ENCODE peak calls at places on chromosomes 1 and 21, in eight cellular contexts. F is upper lobe of right lung, W is prostate gland, T is fibroblast of lung, Q is adrenal gland, K is cardiac muscle cell, G is adipocyte, O is H1. N is an unnamed sample.

GRCh38 chr1:20411196-20411980 is 74.6 kb downstream of the CAMK2N1 start:
- DNase-seq in K (no peak), W (no peak), Q (peak; percentile 81), T (peak; percentile 94), G (peak; percentile 69), O (peak; percentile 29), F (no peak), N (peak; percentile 57)

GRCh38 chr1:62800825-62801306 is 16.9 kb downstream of the ATG4C start:
- DNase-seq in W (no peak), Q (no peak), G (no peak), T (peak; percentile 12), O (no peak), F (no peak), K (no peak), N (no peak)

GRCh38 chr21:45448810-45449657 is 44.1 kb downstream of the COL18A1 start:
- DNase-seq in W (no peak), O (no peak), F (no peak), K (no peak), Q (no peak), T (no peak), G (no peak), N (no peak)

GRCh38 chr1:179017383-179018326 is 8.0 kb upstream of the FAM20B start:
- DNase-seq in W (no peak), F (no peak), Q (peak; percentile 72), G (peak; percentile 31), T (peak; percentile 18), O (no peak), K (no peak), N (no peak)

GRCh38 chr1:185917646-185918045 is 183.5 kb downstream of the HMCN1 start:
- DNase-seq in T (peak; percentile 53), O (no peak), G (peak; percentile 62), K (peak; percentile 77), W (no peak), Q (peak; percentile 22), F (no peak), N (peak; percentile 18)

GRCh38 chr1:47207811-47208373 is 18.1 kb upstream of the PDZK1IP1 start:
- DNase-seq in G (no peak), T (peak; percentile 23), F (no peak), K (no peak), W (no peak), O (no peak), Q (no peak), N (no peak)

GRCh38 chr1:31755850-31756492 is 8.2 kb downstream of the ADGRB2 start:
- DNase-seq in K (no peak), T (no peak), Q (no peak), O (no peak), W (no peak), G (no peak), F (no peak), N (no peak)

GRCh38 chr1:44300882-44301281 is 54.2 kb downstream of the ERI3 start:
- DNase-seq in O (no peak), K (no peak), W (no peak), G (no peak), Q (no peak), T (no peak), F (no peak), N (no peak)

GRCh38 chr1:40847023-40847740 is 15.0 kb downstream of the CITED4 start:
- DNase-seq in T (peak; percentile 27), F (no peak), K (no peak), O (no peak), G (no peak), W (no peak), Q (no peak), N (no peak)

GRCh38 chr1:168582690-168583325 is 6.4 kb downstream of the XCL1 start:
- DNase-seq in F (no peak), Q (no peak), T (peak; percentile 64), K (no peak), W (no peak), O (no peak), G (peak; percentile 83), N (no peak)

GRCh38 chr21:36186506-36187399 is 30.1 kb downstream of the DOP1B start:
- DNase-seq in G (no peak), W (no peak), O (no peak), Q (no peak), K (no peak), F (no peak), T (no peak), N (no peak)

GRCh38 chr1:236018885-236019453 is 45.9 kb downstream of the NID1 start:
- DNase-seq in F (no peak), O (no peak), G (peak; percentile 85), Q (peak; percentile 55), W (no peak), T (no peak), K (no peak), N (no peak)

GRCh38 chr1:183670169-183670568 is 17.1 kb upstream of the APOBEC4 start:
- DNase-seq in G (no peak), O (no peak), Q (no peak), K (no peak), W (no peak), F (no peak), T (no peak), N (no peak)

GRCh38 chr1:113247355-113247754 is 143.0 kb upstream of the MAGI3 start:
- DNase-seq in O (no peak), Q (no peak), K (no peak), F (no peak), T (no peak), G (no peak), W (no peak), N (peak; percentile 21)

GRCh38 chr1:51410568-51411460 is 80.5 kb upstream of the TTC39A start:
- DNase-seq in T (peak; percentile 70), W (no peak), K (no peak), O (no peak), Q (no peak), G (peak; percentile 39), F (no peak), N (no peak)

DNA sequence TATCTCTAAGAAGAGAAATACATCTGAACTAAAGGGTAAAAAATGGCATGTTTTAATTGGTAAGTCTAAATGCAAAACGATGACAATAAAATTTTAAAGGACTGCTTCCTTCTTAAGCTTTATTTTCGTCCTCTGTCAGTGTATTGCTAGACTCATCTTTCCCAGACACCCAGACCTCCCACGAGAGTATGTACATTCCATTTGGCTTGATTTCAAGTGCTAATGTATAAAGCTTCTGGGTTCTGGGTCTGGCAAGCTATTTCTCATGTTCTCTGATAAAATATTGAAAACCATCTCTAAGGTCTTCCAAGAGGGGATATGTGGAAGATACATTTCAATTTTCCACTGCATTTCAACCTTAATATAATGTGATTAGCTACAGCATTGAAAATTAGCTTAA is 24.6 kb upstream of the SLC2A1 start:
- DNase-seq in G (no peak), W (no peak), O (no peak), T (no peak), K (no peak), Q (no peak), F (no peak), N (no peak)
- H3K4me3 ChIP-seq in G (no peak overlapping the region), W (no peak overlapping the region), O (no peak overlapping the region), T (no peak overlapping the region), K (no peak overlapping the region), Q (no peak overlapping the region), F (no peak overlapping the region), N (no peak overlapping the region)

GRCh38 chr1:1371354-1371740 is 3.7 kb downstream of the AURKAIP1 start:
- DNase-seq in T (no peak), G (no peak), Q (no peak), W (no peak), K (no peak), O (no peak), F (no peak), N (no peak)

GRCh38 chr1:1374068-1374860 is 743 bp downstream of the AURKAIP1 start:
- DNase-seq in O (no peak), K (no peak), T (no peak), W (no peak), Q (no peak), F (peak; percentile 74), G (peak; percentile 53), N (no peak)

GRCh38 chr1:1373493-1374067 is 1.4 kb downstream of the AURKAIP1 start:
- DNase-seq in K (no peak), Q (no peak), G (no peak), T (no peak), W (no peak), F (no peak), O (no peak), N (no peak)

GRCh38 chr1:1371741-1372711 is 3.0 kb downstream of the AURKAIP1 start:
- DNase-seq in F (peak; percentile 86), O (no peak), K (peak; percentile 76), T (peak; percentile 25), Q (peak; percentile 72), G (peak; percentile 82), W (peak; percentile 39), N (no peak)

DNA sequence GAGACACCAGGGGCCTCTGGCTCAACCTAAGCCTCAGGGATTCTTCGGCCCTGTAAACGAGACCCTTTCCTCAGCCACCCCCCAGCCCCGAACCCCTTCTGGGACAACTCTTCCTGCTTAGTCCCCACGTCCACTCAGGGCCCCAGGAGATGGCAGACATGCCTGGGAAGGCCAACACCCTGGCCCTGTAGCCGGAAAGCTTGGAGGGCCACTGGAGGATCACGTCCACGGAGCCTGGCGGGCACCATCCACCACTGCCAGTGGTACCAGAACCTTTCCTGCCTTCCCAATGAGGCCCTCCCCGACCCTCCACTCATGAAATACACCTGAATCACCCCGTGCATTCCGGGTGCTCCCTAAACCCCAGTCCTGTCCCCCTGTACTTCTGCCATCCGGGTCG is 2.0 kb downstream of the AURKAIP1 start:
- DNase-seq in Q (no peak), G (no peak), W (no peak), F (no peak), O (no peak), T (no peak), K (no peak), N (no peak)
- H3K4me3 ChIP-seq in Q (no peak overlapping the region), G (peak overlapping the region; percentile 91), W (no peak overlapping the region), F (no peak overlapping the region), O (no peak overlapping the region), T (no peak overlapping the region), K (no peak overlapping the region), N (peak overlapping the region; percentile 81)

GRCh38 chr1:181099152-181100014 is 10.9 kb downstream of the IER5 start:
- DNase-seq in K (no peak), W (no peak), Q (no peak), F (no peak), G (peak; percentile 69), T (peak; percentile 81), O (no peak), N (peak; percentile 11)
- H3K4me3 ChIP-seq in K (no peak overlapping the region), W (no peak overlapping the region), Q (no peak overlapping the region), F (no peak overlapping the region), G (peak overlapping the region; percentile 37), T (no peak overlapping the region), O (no peak overlapping the region), N (no peak overlapping the region)

GRCh38 chr1:84603941-84604830 is 29.9 kb upstream of the CTBS start:
- DNase-seq in K (no peak), F (no peak), O (peak; percentile 49), W (peak; percentile 61), G (peak; percentile 93), Q (peak; percentile 65), T (peak; percentile 90), N (peak; percentile 97)

GRCh38 chr1:84598418-84598817 is 24.2 kb upstream of the CTBS start:
- DNase-seq in F (no peak), O (no peak), Q (no peak), G (peak; percentile 22), T (peak; percentile 81), W (no peak), K (no peak), N (no peak)

GRCh38 chr1:84603223-84603622 is 29.0 kb upstream of the CTBS start:
- DNase-seq in O (no peak), Q (no peak), K (no peak), F (no peak), T (peak; percentile 87), W (no peak), G (peak; percentile 25), N (no peak)

GRCh38 chr1:84600796-84601195 is 26.6 kb upstream of the CTBS start:
- DNase-seq in W (no peak), K (no peak), F (no peak), G (no peak), T (peak; percentile 10), Q (no peak), O (no peak), N (no peak)

GRCh38 chr1:84598846-84599741 is 24.9 kb upstream of the CTBS start:
- DNase-seq in W (no peak), F (no peak), G (peak; percentile 78), K (no peak), Q (no peak), O (no peak), T (peak; percentile 95), N (no peak)
- H3K4me3 ChIP-seq in W (no peak overlapping the region), F (no peak overlapping the region), G (peak overlapping the region; percentile 21), K (no peak overlapping the region), Q (no peak overlapping the region), O (no peak overlapping the region), T (peak overlapping the region; percentile 15), N (no peak overlapping the region)